ENCODE peak calls at places on chromosomes 2 and 18, in nine cellular contexts. One of them, this sample, is unnamed.

GRCh38 chr2:237181844-237182243 is 96.2 kb downstream of the COPS8 start:
- DNase-seq in dorsolateral prefrontal cortex: no peak
- DNase-seq in activated T-cell treated with anti-CD3 and anti-CD28 coated beads for 1 hour: no peak
- DNase-seq in ELF-1: peak; percentile 49
- DNase-seq in heart left ventricle: no peak
- DNase-seq in Karpas-422: no peak
- DNase-seq in HTR-8/SVneo: no peak
- DNase-seq in stimulated activated CD4-positive, alpha-beta T cell treated with anti-CD3 and anti-CD28 coated beads, Interleukin-2, amount 100 ng/mL, for 24 hours: no peak
- DNase-seq in NCI-H460: no peak
- DNase-seq in this sample: no peak

GRCh38 chr2:73176205-73176880 is 26.0 kb upstream of the NOTO start:
- DNase-seq in ELF-1: peak; percentile 57
- DNase-seq in activated T-cell treated with anti-CD3 and anti-CD28 coated beads for 1 hour: no peak
- DNase-seq in Karpas-422: no peak
- DNase-seq in dorsolateral prefrontal cortex: no peak
- DNase-seq in NCI-H460: no peak
- DNase-seq in HTR-8/SVneo: no peak
- DNase-seq in stimulated activated CD4-positive, alpha-beta T cell treated with anti-CD3 and anti-CD28 coated beads, Interleukin-2, amount 100 ng/mL, for 24 hours: no peak
- DNase-seq in heart left ventricle: no peak
- DNase-seq in this sample: no peak

GRCh38 chr2:188852752-188853151 is 121.4 kb upstream of the COL3A1 start:
- DNase-seq in NCI-H460: no peak
- DNase-seq in heart left ventricle: no peak
- DNase-seq in Karpas-422: no peak
- DNase-seq in stimulated activated CD4-positive, alpha-beta T cell treated with anti-CD3 and anti-CD28 coated beads, Interleukin-2, amount 100 ng/mL, for 24 hours: no peak
- DNase-seq in HTR-8/SVneo: no peak
- DNase-seq in activated T-cell treated with anti-CD3 and anti-CD28 coated beads for 1 hour: no peak
- DNase-seq in ELF-1: no peak
- DNase-seq in dorsolateral prefrontal cortex: no peak
- DNase-seq in this sample: no peak

GRCh38 chr2:96602330-96602823 is 35.7 kb downstream of the KANSL3 start:
- DNase-seq in activated T-cell treated with anti-CD3 and anti-CD28 coated beads for 1 hour: no peak
- DNase-seq in stimulated activated CD4-positive, alpha-beta T cell treated with anti-CD3 and anti-CD28 coated beads, Interleukin-2, amount 100 ng/mL, for 24 hours: no peak
- DNase-seq in NCI-H460: no peak
- DNase-seq in heart left ventricle: no peak
- DNase-seq in Karpas-422: peak; percentile 41
- DNase-seq in HTR-8/SVneo: no peak
- DNase-seq in dorsolateral prefrontal cortex: no peak
- DNase-seq in ELF-1: peak; percentile 4
- DNase-seq in this sample: no peak

GRCh38 chr18:12879840-12880531 is 4.1 kb downstream of the PTPN2 start:
- DNase-seq in HTR-8/SVneo: no peak
- DNase-seq in ELF-1: no peak
- DNase-seq in heart left ventricle: no peak
- DNase-seq in stimulated activated CD4-positive, alpha-beta T cell treated with anti-CD3 and anti-CD28 coated beads, Interleukin-2, amount 100 ng/mL, for 24 hours: no peak
- DNase-seq in Karpas-422: peak; percentile 58
- DNase-seq in activated T-cell treated with anti-CD3 and anti-CD28 coated beads for 1 hour: no peak
- DNase-seq in NCI-H460: no peak
- DNase-seq in dorsolateral prefrontal cortex: no peak
- DNase-seq in this sample: peak; percentile 49

GRCh38 chr2:168622559-168622958 is 166.5 kb downstream of the CERS6 start:
- DNase-seq in HTR-8/SVneo: no peak
- DNase-seq in Karpas-422: no peak
- DNase-seq in activated T-cell treated with anti-CD3 and anti-CD28 coated beads for 1 hour: no peak
- DNase-seq in dorsolateral prefrontal cortex: no peak
- DNase-seq in ELF-1: no peak
- DNase-seq in heart left ventricle: no peak
- DNase-seq in NCI-H460: no peak
- DNase-seq in stimulated activated CD4-positive, alpha-beta T cell treated with anti-CD3 and anti-CD28 coated beads, Interleukin-2, amount 100 ng/mL, for 24 hours: no peak
- DNase-seq in this sample: no peak

GRCh38 chr2:62705859-62706720 is 577 bp downstream of the EHBP1 start:
- DNase-seq in heart left ventricle: peak; percentile 68
- DNase-seq in Karpas-422: peak; percentile 72
- DNase-seq in ELF-1: peak; percentile 72
- DNase-seq in stimulated activated CD4-positive, alpha-beta T cell treated with anti-CD3 and anti-CD28 coated beads, Interleukin-2, amount 100 ng/mL, for 24 hours: no peak
- DNase-seq in NCI-H460: peak; percentile 35
- DNase-seq in HTR-8/SVneo: peak; percentile 52
- DNase-seq in dorsolateral prefrontal cortex: peak; percentile 38
- DNase-seq in activated T-cell treated with anti-CD3 and anti-CD28 coated beads for 1 hour: peak; percentile 25
- DNase-seq in this sample: peak; percentile 56

GRCh38 chr2:3730646-3731045 is 27.3 kb downstream of the DCDC2C start:
- DNase-seq in activated T-cell treated with anti-CD3 and anti-CD28 coated beads for 1 hour: no peak
- DNase-seq in NCI-H460: no peak
- DNase-seq in heart left ventricle: no peak
- DNase-seq in HTR-8/SVneo: no peak
- DNase-seq in dorsolateral prefrontal cortex: no peak
- DNase-seq in ELF-1: no peak
- DNase-seq in Karpas-422: no peak
- DNase-seq in stimulated activated CD4-positive, alpha-beta T cell treated with anti-CD3 and anti-CD28 coated beads, Interleukin-2, amount 100 ng/mL, for 24 hours: no peak
- DNase-seq in this sample: no peak

GRCh38 chr2:120319135-120319534 is 26.8 kb upstream of the INHBB start:
- DNase-seq in heart left ventricle: no peak
- DNase-seq in HTR-8/SVneo: no peak
- DNase-seq in activated T-cell treated with anti-CD3 and anti-CD28 coated beads for 1 hour: no peak
- DNase-seq in NCI-H460: no peak
- DNase-seq in stimulated activated CD4-positive, alpha-beta T cell treated with anti-CD3 and anti-CD28 coated beads, Interleukin-2, amount 100 ng/mL, for 24 hours: no peak
- DNase-seq in ELF-1: no peak
- DNase-seq in dorsolateral prefrontal cortex: no peak
- DNase-seq in Karpas-422: no peak
- DNase-seq in this sample: no peak

GRCh38 chr2:72159211-72159610 is 11.5 kb upstream of the CYP26B1 start:
- DNase-seq in ELF-1: no peak
- DNase-seq in dorsolateral prefrontal cortex: no peak
- DNase-seq in HTR-8/SVneo: no peak
- DNase-seq in NCI-H460: no peak
- DNase-seq in heart left ventricle: no peak
- DNase-seq in activated T-cell treated with anti-CD3 and anti-CD28 coated beads for 1 hour: no peak
- DNase-seq in Karpas-422: no peak
- DNase-seq in stimulated activated CD4-positive, alpha-beta T cell treated with anti-CD3 and anti-CD28 coated beads, Interleukin-2, amount 100 ng/mL, for 24 hours: no peak
- DNase-seq in this sample: no peak

GRCh38 chr18:68533641-68534040 is 181.3 kb downstream of the TMX3 start:
- DNase-seq in heart left ventricle: no peak
- DNase-seq in NCI-H460: no peak
- DNase-seq in ELF-1: no peak
- DNase-seq in HTR-8/SVneo: no peak
- DNase-seq in activated T-cell treated with anti-CD3 and anti-CD28 coated beads for 1 hour: no peak
- DNase-seq in dorsolateral prefrontal cortex: no peak
- DNase-seq in stimulated activated CD4-positive, alpha-beta T cell treated with anti-CD3 and anti-CD28 coated beads, Interleukin-2, amount 100 ng/mL, for 24 hours: no peak
- DNase-seq in Karpas-422: no peak
- DNase-seq in this sample: no peak

GRCh38 chr2:27856386-27856785 is 33.8 kb downstream of the RBKS start:
- DNase-seq in heart left ventricle: no peak
- DNase-seq in activated T-cell treated with anti-CD3 and anti-CD28 coated beads for 1 hour: no peak
- DNase-seq in NCI-H460: no peak
- DNase-seq in stimulated activated CD4-positive, alpha-beta T cell treated with anti-CD3 and anti-CD28 coated beads, Interleukin-2, amount 100 ng/mL, for 24 hours: no peak
- DNase-seq in HTR-8/SVneo: no peak
- DNase-seq in ELF-1: no peak
- DNase-seq in dorsolateral prefrontal cortex: no peak
- DNase-seq in Karpas-422: no peak
- DNase-seq in this sample: no peak

GRCh38 chr2:19255481-19255880 is 102.9 kb downstream of the OSR1 start:
- DNase-seq in stimulated activated CD4-positive, alpha-beta T cell treated with anti-CD3 and anti-CD28 coated beads, Interleukin-2, amount 100 ng/mL, for 24 hours: no peak
- DNase-seq in activated T-cell treated with anti-CD3 and anti-CD28 coated beads for 1 hour: no peak
- DNase-seq in Karpas-422: no peak
- DNase-seq in NCI-H460: no peak
- DNase-seq in heart left ventricle: no peak
- DNase-seq in HTR-8/SVneo: no peak
- DNase-seq in ELF-1: no peak
- DNase-seq in dorsolateral prefrontal cortex: no peak
- DNase-seq in this sample: no peak

GRCh38 chr2:158131919-158132566 is 30.4 kb downstream of the UPP2 start:
- DNase-seq in heart left ventricle: no peak
- DNase-seq in HTR-8/SVneo: no peak
- DNase-seq in dorsolateral prefrontal cortex: no peak
- DNase-seq in ELF-1: no peak
- DNase-seq in Karpas-422: no peak
- DNase-seq in NCI-H460: no peak
- DNase-seq in stimulated activated CD4-positive, alpha-beta T cell treated with anti-CD3 and anti-CD28 coated beads, Interleukin-2, amount 100 ng/mL, for 24 hours: no peak
- DNase-seq in activated T-cell treated with anti-CD3 and anti-CD28 coated beads for 1 hour: no peak
- DNase-seq in this sample: no peak

GRCh38 chr2:84482588-84482987 is 23.5 kb upstream of the SUCLG1 start:
- DNase-seq in ELF-1: no peak
- DNase-seq in HTR-8/SVneo: no peak
- DNase-seq in activated T-cell treated with anti-CD3 and anti-CD28 coated beads for 1 hour: no peak
- DNase-seq in dorsolateral prefrontal cortex: no peak
- DNase-seq in NCI-H460: no peak
- DNase-seq in heart left ventricle: no peak
- DNase-seq in stimulated activated CD4-positive, alpha-beta T cell treated with anti-CD3 and anti-CD28 coated beads, Interleukin-2, amount 100 ng/mL, for 24 hours: no peak
- DNase-seq in Karpas-422: no peak
- DNase-seq in this sample: no peak

GRCh38 chr2:75044291-75044690 is 85.8 kb downstream of the POLE4 start:
- DNase-seq in stimulated activated CD4-positive, alpha-beta T cell treated with anti-CD3 and anti-CD28 coated beads, Interleukin-2, amount 100 ng/mL, for 24 hours: no peak
- DNase-seq in Karpas-422: no peak
- DNase-seq in NCI-H460: no peak
- DNase-seq in ELF-1: no peak
- DNase-seq in activated T-cell treated with anti-CD3 and anti-CD28 coated beads for 1 hour: no peak
- DNase-seq in HTR-8/SVneo: no peak
- DNase-seq in heart left ventricle: no peak
- DNase-seq in dorsolateral prefrontal cortex: no peak
- DNase-seq in this sample: no peak

GRCh38 chr18:68152770-68153169 is 562.1 kb downstream of the TMX3 start:
- DNase-seq in dorsolateral prefrontal cortex: no peak
- DNase-seq in NCI-H460: no peak
- DNase-seq in stimulated activated CD4-positive, alpha-beta T cell treated with anti-CD3 and anti-CD28 coated beads, Interleukin-2, amount 100 ng/mL, for 24 hours: no peak
- DNase-seq in heart left ventricle: no peak
- DNase-seq in Karpas-422: peak; percentile 65
- DNase-seq in activated T-cell treated with anti-CD3 and anti-CD28 coated beads for 1 hour: no peak
- DNase-seq in ELF-1: peak; percentile 74
- DNase-seq in HTR-8/SVneo: no peak
- DNase-seq in this sample: peak; percentile 12

GRCh38 chr2:232385660-232386489 is 7.3 kb downstream of the ALPP start:
- DNase-seq in stimulated activated CD4-positive, alpha-beta T cell treated with anti-CD3 and anti-CD28 coated beads, Interleukin-2, amount 100 ng/mL, for 24 hours: no peak
- DNase-seq in ELF-1: peak; percentile 83
- DNase-seq in NCI-H460: no peak
- DNase-seq in Karpas-422: no peak
- DNase-seq in dorsolateral prefrontal cortex: no peak
- DNase-seq in activated T-cell treated with anti-CD3 and anti-CD28 coated beads for 1 hour: no peak
- DNase-seq in HTR-8/SVneo: peak; percentile 74
- DNase-seq in heart left ventricle: no peak
- DNase-seq in this sample: no peak

GRCh38 chr2:42622943-42623676 is 54.7 kb downstream of the MTA3 start:
- DNase-seq in activated T-cell treated with anti-CD3 and anti-CD28 coated beads for 1 hour: no peak
- DNase-seq in Karpas-422: no peak
- DNase-seq in stimulated activated CD4-positive, alpha-beta T cell treated with anti-CD3 and anti-CD28 coated beads, Interleukin-2, amount 100 ng/mL, for 24 hours: no peak
- DNase-seq in ELF-1: no peak
- DNase-seq in dorsolateral prefrontal cortex: no peak
- DNase-seq in NCI-H460: no peak
- DNase-seq in HTR-8/SVneo: no peak
- DNase-seq in heart left ventricle: no peak
- DNase-seq in this sample: no peak

GRCh38 chr18:56747032-56747658 is 96.0 kb downstream of the WDR7 start:
- DNase-seq in stimulated activated CD4-positive, alpha-beta T cell treated with anti-CD3 and anti-CD28 coated beads, Interleukin-2, amount 100 ng/mL, for 24 hours: no peak
- DNase-seq in heart left ventricle: no peak
- DNase-seq in dorsolateral prefrontal cortex: no peak
- DNase-seq in activated T-cell treated with anti-CD3 and anti-CD28 coated beads for 1 hour: no peak
- DNase-seq in NCI-H460: no peak
- DNase-seq in Karpas-422: peak; percentile 59
- DNase-seq in ELF-1: no peak
- DNase-seq in HTR-8/SVneo: no peak
- DNase-seq in this sample: no peak

GRCh38 chr18:21997207-21998143 is 171.9 kb upstream of the GATA6 start:
- DNase-seq in NCI-H460: peak; percentile 44
- DNase-seq in ELF-1: peak; percentile 58
- DNase-seq in HTR-8/SVneo: peak; percentile 64
- DNase-seq in stimulated activated CD4-positive, alpha-beta T cell treated with anti-CD3 and anti-CD28 coated beads, Interleukin-2, amount 100 ng/mL, for 24 hours: no peak
- DNase-seq in dorsolateral prefrontal cortex: no peak
- DNase-seq in Karpas-422: peak; percentile 76
- DNase-seq in heart left ventricle: no peak
- DNase-seq in activated T-cell treated with anti-CD3 and anti-CD28 coated beads for 1 hour: no peak
- DNase-seq in this sample: peak; percentile 66

GRCh38 chr2:12050381-12050780 is 303.9 kb downstream of the LPIN1 start:
- DNase-seq in NCI-H460: no peak
- DNase-seq in HTR-8/SVneo: no peak
- DNase-seq in Karpas-422: peak; percentile 93
- DNase-seq in stimulated activated CD4-positive, alpha-beta T cell treated with anti-CD3 and anti-CD28 coated beads, Interleukin-2, amount 100 ng/mL, for 24 hours: no peak
- DNase-seq in ELF-1: no peak
- DNase-seq in heart left ventricle: no peak
- DNase-seq in dorsolateral prefrontal cortex: no peak
- DNase-seq in activated T-cell treated with anti-CD3 and anti-CD28 coated beads for 1 hour: no peak
- DNase-seq in this sample: peak; percentile 88

GRCh38 chr2:48346124-48346536 is 183.8 kb upstream of the STON1 start:
- DNase-seq in Karpas-422: no peak
- DNase-seq in stimulated activated CD4-positive, alpha-beta T cell treated with anti-CD3 and anti-CD28 coated beads, Interleukin-2, amount 100 ng/mL, for 24 hours: no peak
- DNase-seq in dorsolateral prefrontal cortex: no peak
- DNase-seq in HTR-8/SVneo: peak; percentile 42
- DNase-seq in activated T-cell treated with anti-CD3 and anti-CD28 coated beads for 1 hour: no peak
- DNase-seq in heart left ventricle: peak; percentile 49
- DNase-seq in NCI-H460: no peak
- DNase-seq in ELF-1: peak; percentile 55
- DNase-seq in this sample: no peak

GRCh38 chr2:180847073-180847472 is 133.3 kb upstream of the UBE2E3 start:
- DNase-seq in Karpas-422: no peak
- DNase-seq in activated T-cell treated with anti-CD3 and anti-CD28 coated beads for 1 hour: no peak
- DNase-seq in NCI-H460: no peak
- DNase-seq in stimulated activated CD4-positive, alpha-beta T cell treated with anti-CD3 and anti-CD28 coated beads, Interleukin-2, amount 100 ng/mL, for 24 hours: no peak
- DNase-seq in dorsolateral prefrontal cortex: no peak
- DNase-seq in heart left ventricle: no peak
- DNase-seq in ELF-1: no peak
- DNase-seq in HTR-8/SVneo: no peak
- DNase-seq in this sample: peak; percentile 9

GRCh38 chr18:3193354-3193753 is 26.4 kb downstream of the MYOM1 start:
- DNase-seq in activated T-cell treated with anti-CD3 and anti-CD28 coated beads for 1 hour: no peak
- DNase-seq in ELF-1: no peak
- DNase-seq in Karpas-422: no peak
- DNase-seq in NCI-H460: no peak
- DNase-seq in HTR-8/SVneo: no peak
- DNase-seq in stimulated activated CD4-positive, alpha-beta T cell treated with anti-CD3 and anti-CD28 coated beads, Interleukin-2, amount 100 ng/mL, for 24 hours: no peak
- DNase-seq in heart left ventricle: no peak
- DNase-seq in dorsolateral prefrontal cortex: no peak
- DNase-seq in this sample: no peak

GRCh38 chr2:109333414-109334194 is 204.6 kb downstream of the SH3RF3 start:
- DNase-seq in Karpas-422: no peak
- DNase-seq in ELF-1: no peak
- DNase-seq in stimulated activated CD4-positive, alpha-beta T cell treated with anti-CD3 and anti-CD28 coated beads, Interleukin-2, amount 100 ng/mL, for 24 hours: no peak
- DNase-seq in heart left ventricle: no peak
- DNase-seq in activated T-cell treated with anti-CD3 and anti-CD28 coated beads for 1 hour: no peak
- DNase-seq in NCI-H460: no peak
- DNase-seq in dorsolateral prefrontal cortex: no peak
- DNase-seq in HTR-8/SVneo: no peak
- DNase-seq in this sample: no peak

GRCh38 chr18:58348517-58348916 is 280.4 kb downstream of the ALPK2 start:
- DNase-seq in stimulated activated CD4-positive, alpha-beta T cell treated with anti-CD3 and anti-CD28 coated beads, Interleukin-2, amount 100 ng/mL, for 24 hours: no peak
- DNase-seq in HTR-8/SVneo: no peak
- DNase-seq in NCI-H460: no peak
- DNase-seq in heart left ventricle: no peak
- DNase-seq in Karpas-422: no peak
- DNase-seq in ELF-1: no peak
- DNase-seq in activated T-cell treated with anti-CD3 and anti-CD28 coated beads for 1 hour: no peak
- DNase-seq in dorsolateral prefrontal cortex: no peak
- DNase-seq in this sample: no peak

GRCh38 chr18:58606236-58606635 is 22.7 kb downstream of the ALPK2 start:
- DNase-seq in heart left ventricle: no peak
- DNase-seq in NCI-H460: no peak
- DNase-seq in HTR-8/SVneo: no peak
- DNase-seq in ELF-1: no peak
- DNase-seq in dorsolateral prefrontal cortex: no peak
- DNase-seq in Karpas-422: no peak
- DNase-seq in activated T-cell treated with anti-CD3 and anti-CD28 coated beads for 1 hour: no peak
- DNase-seq in stimulated activated CD4-positive, alpha-beta T cell treated with anti-CD3 and anti-CD28 coated beads, Interleukin-2, amount 100 ng/mL, for 24 hours: no peak
- DNase-seq in this sample: no peak

This sample was measured in NAMALWA.